ENCODE peak calls at places on chromosome 6, in six cellular contexts. L, B, I, R, Z and J are unnamed samples.

GRCh38 chr6:44104661-44105060 is 22.6 kb downstream of the MRPL14 start:
- DNase-seq in L (no peak), B (no peak), I (peak), R (no peak), Z (no peak), J (no peak)

GRCh38 chr6:107075951-107076381 is 39.3 kb downstream of the BEND3 start:
- DNase-seq in L (no peak), B (no peak), I (peak), R (no peak), Z (no peak), J (no peak)

GRCh38 chr6:167956983-167957492 is 40.4 kb upstream of the KIF25 start:
- DNase-seq in L (no peak), B (no peak), I (no peak), R (no peak), Z (no peak), J (no peak)

GRCh38 chr6:11766589-11767450 is 11.8 kb downstream of the ADTRP start:
- DNase-seq in L (no peak), B (no peak), I (peak), R (no peak), Z (peak), J (no peak)

GRCh38 chr6:109024784-109025183 is 69.9 kb downstream of the SESN1 start:
- DNase-seq in L (no peak), B (no peak), I (peak), R (no peak), Z (no peak), J (no peak)

GRCh38 chr6:29945421-29945820 is 3.1 kb downstream of the HLA-A start:
- DNase-seq in L (no peak), B (no peak), I (no peak), R (no peak), Z (no peak), J (no peak)

GRCh38 chr6:119171864-119172588 is 93.6 kb upstream of the FAM184A start:
- DNase-seq in L (no peak), B (no peak), I (no peak), R (no peak), Z (no peak), J (no peak)

GRCh38 chr6:68343901-68344300 is 291.2 kb upstream of the ADGRB3 start:
- DNase-seq in L (no peak), B (no peak), I (peak), R (peak), Z (peak), J (no peak)

GRCh38 chr6:14144678-14145113 is 27.1 kb downstream of the CD83 start:
- DNase-seq in L (peak), B (peak), I (peak), R (peak), Z (peak), J (peak)

GRCh38 chr6:139600919-139601470 is 226.5 kb upstream of the CITED2 start:
- DNase-seq in L (peak), B (no peak), I (no peak), R (no peak), Z (no peak), J (no peak)

GRCh38 chr6:149032599-149033405 is 284.7 kb upstream of the TAB2 start:
- DNase-seq in L (peak), B (no peak), I (peak), R (no peak), Z (peak), J (no peak)

GRCh38 chr6:135830452-135830851 is 21.0 kb upstream of the PDE7B start:
- DNase-seq in L (no peak), B (no peak), I (peak), R (no peak), Z (no peak), J (no peak)

DNA sequence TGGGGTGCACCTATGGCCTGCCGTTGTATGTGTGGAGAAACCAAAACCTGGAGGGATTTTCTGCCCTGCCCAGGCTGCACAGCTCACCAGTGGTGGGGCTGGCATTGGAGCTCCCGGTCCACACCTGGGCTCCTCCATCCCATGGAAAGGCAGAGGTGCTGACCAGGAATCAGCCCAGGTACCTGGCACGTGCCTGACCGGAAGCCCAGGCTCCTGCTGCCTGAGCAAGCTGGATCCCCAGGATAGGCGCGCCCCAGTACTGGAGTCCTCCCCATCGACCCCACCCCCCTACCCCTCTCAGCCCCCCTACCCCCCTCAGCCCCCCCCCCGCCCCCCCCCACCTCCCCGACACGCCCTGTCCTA is 39.9 kb upstream of the HMGA1 start:
- DNase-seq in L (no peak), B (no peak), I (no peak), R (no peak), Z (no peak), J (peak)
- H3K4me3 ChIP-seq in L (peak), B (peak), I (no peak), R (peak), Z (peak), J (peak)

GRCh38 chr6:37513576-37513975 is 13.9 kb upstream of the CCDC167 start:
- DNase-seq in L (no peak), B (no peak), I (no peak), R (no peak), Z (no peak), J (no peak)
- H3K4me3 ChIP-seq in L (no peak), B (no peak), I (no peak), R (no peak), Z (no peak), J (no peak)

GRCh38 chr6:31663087-31663960 is 1.5 kb downstream of the GPANK1 start:
- DNase-seq in L (no peak), B (no peak), I (peak), R (no peak), Z (no peak), J (no peak)
- H3K4me3 ChIP-seq in L (peak), B (peak), I (peak), R (peak), Z (peak), J (peak)

GRCh38 chr6:105985098-105985815 is 100.9 kb upstream of the PRDM1 start:
- DNase-seq in L (no peak), B (no peak), I (no peak), R (no peak), Z (peak), J (no peak)

GRCh38 chr6:105983763-105984162 is 102.4 kb upstream of the PRDM1 start:
- DNase-seq in L (no peak), B (no peak), I (no peak), R (no peak), Z (no peak), J (no peak)

GRCh38 chr6:105988321-105988720 is 97.8 kb upstream of the PRDM1 start:
- DNase-seq in L (no peak), B (no peak), I (no peak), R (no peak), Z (no peak), J (no peak)

GRCh38 chr6:105986998-105987397 is 99.1 kb upstream of the PRDM1 start:
- DNase-seq in L (no peak), B (no peak), I (no peak), R (no peak), Z (no peak), J (no peak)

GRCh38 chr6:105985816-105986632 is 100.1 kb upstream of the PRDM1 start:
- DNase-seq in L (no peak), B (no peak), I (no peak), R (peak), Z (no peak), J (no peak)
- H3K4me3 ChIP-seq in L (no peak), B (peak), I (peak), R (peak), Z (no peak), J (no peak)

DNA sequence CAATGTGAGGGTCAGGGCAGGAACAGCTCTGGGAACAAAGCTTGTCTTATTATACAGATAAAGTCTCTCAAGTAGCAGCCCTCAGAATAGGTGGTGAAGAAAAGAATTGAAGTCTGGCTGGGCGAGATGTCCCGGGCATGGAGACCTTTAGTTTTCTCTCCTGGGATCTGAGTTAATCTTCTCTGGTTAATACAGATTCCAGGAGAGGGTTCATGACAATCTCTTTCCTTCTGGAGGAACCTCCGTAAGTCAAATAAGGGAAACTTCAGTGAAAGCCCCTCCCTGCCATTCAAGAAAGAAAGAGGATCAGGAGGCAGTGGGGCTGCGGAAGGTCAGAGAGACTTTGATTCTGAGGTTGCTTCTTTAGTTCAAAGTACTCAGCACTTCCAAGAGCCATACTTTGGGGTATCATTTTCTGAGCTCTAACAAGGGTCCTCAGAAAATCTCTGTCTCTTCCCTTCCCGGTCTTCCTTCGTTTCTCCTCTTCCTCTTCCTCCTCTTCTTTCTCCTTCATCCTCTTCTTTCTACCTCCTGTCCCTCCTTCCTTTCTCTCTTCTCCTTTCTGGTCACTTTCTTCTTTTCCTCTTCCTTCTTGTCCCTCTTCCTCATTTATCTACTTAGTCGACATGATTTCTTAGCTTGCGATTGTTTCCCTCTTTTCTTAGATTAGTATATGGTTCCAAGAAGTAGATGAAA is 4.6 kb upstream of the ZNF184 start:
- DNase-seq in L (no peak), B (no peak), I (no peak), R (no peak), Z (no peak), J (no peak)
- H3K4me3 ChIP-seq in L (peak), B (peak), I (peak), R (peak), Z (no peak), J (no peak)

GRCh38 chr6:56374841-56375369 is 127.5 kb upstream of the COL21A1 start:
- DNase-seq in L (no peak), B (no peak), I (peak), R (peak), Z (no peak), J (no peak)

GRCh38 chr6:56368484-56368883 is 121.1 kb upstream of the COL21A1 start:
- DNase-seq in L (no peak), B (no peak), I (no peak), R (no peak), Z (no peak), J (no peak)

GRCh38 chr6:56370127-56370540 is 122.8 kb upstream of the COL21A1 start:
- DNase-seq in L (no peak), B (peak), I (peak), R (peak), Z (peak), J (peak)

GRCh38 chr6:56372621-56373020 is 125.2 kb upstream of the COL21A1 start:
- DNase-seq in L (no peak), B (no peak), I (peak), R (no peak), Z (no peak), J (no peak)

DNA sequence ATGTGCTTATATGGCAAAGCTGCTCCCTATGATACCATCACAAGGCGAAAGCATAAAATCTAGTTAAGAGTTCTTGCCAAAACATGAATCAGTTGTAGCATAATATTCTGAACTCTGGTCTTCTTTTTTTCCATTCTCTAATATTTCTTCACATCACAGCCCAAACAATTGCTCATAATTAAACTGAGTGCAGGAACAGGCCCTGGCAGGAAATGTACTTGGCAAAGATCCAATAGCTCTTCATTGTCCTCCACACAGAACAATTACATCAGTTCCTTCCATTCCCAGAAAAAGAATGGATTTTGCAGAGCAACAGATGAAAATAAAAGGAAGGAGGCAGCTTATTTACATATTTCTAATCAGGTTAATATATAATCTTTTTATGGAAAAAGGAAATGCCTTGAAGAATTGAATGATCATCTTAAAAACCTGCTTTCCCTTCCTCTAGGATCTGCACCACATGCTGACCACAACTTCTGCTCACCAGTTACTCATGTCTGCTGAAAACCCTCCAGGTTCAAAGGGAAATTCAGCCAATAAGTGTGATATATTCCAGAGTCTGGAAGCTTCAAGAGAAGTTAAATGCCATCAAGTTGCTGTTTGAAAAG is 123.3 kb upstream of the COL21A1 start:
- DNase-seq in L (no peak), B (no peak), I (peak), R (peak), Z (no peak), J (no peak)
- H3K4me3 ChIP-seq in L (no peak), B (no peak), I (no peak), R (no peak), Z (no peak), J (no peak)

GRCh38 chr6:3996349-3996748 is 82.6 kb downstream of the FAM217A start:
- DNase-seq in L (no peak), B (no peak), I (no peak), R (no peak), Z (no peak), J (no peak)

GRCh38 chr6:3999800-4000661 is 78.9 kb downstream of the FAM217A start:
- DNase-seq in L (no peak), B (no peak), I (no peak), R (no peak), Z (no peak), J (no peak)

GRCh38 chr6:3991941-3992340 is 87.0 kb downstream of the FAM217A start:
- DNase-seq in L (no peak), B (no peak), I (no peak), R (no peak), Z (no peak), J (no peak)

DNA sequence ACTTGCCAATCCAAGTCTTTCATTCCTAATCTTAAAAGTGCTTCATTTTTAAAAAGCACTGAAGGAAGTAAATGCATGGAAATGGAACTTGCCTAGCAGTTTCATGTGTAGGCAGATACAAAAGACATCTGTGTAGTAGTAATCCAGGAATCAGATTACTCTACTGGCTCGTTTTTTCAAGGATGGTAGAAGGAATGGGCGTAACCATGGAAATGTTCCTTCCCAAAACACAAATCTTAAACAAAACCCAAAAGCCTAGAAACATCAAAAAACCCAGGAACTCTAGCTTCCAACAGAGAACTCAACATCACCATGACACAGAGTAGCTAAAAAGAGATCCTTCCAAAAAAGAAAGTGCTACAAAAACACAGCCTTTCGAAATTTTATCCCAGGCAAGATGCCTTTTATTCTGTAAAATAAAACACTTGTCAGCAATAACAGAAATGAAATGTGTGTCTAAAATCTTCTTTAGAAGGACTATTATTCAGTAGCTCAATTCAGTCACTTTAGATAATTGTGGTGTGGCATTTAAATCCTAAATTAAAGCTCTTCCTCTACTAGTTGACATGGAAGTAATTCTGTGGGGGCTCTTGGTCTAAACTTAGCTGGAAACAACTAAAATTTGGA is 81.7 kb downstream of the FAM217A start:
- DNase-seq in L (no peak), B (no peak), I (peak), R (no peak), Z (no peak), J (no peak)
- H3K4me3 ChIP-seq in L (no peak), B (no peak), I (no peak), R (no peak), Z (no peak), J (no peak)

DNA sequence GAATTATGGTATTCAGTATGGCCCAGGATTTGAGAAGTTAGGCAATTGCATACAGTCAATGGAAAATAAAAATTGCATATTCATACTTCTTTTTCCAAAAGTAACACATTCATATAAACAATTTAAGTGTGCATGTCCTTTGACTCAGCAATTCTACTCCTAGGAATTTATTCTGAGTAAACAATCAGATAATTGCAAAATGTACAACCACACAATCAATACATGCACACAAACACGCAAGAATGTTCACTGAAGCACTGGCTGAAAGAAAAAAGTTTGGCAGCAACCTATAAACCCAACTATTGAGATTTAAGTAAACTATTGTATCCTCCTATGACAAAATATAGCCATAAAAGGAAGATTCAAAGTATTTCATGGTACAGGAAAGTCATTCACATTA is 1.6 kb downstream of the CYP39A1 start:
- DNase-seq in L (no peak), B (no peak), I (no peak), R (no peak), Z (no peak), J (no peak)
- H3K4me3 ChIP-seq in L (no peak), B (peak), I (peak), R (peak), Z (peak), J (peak)

GRCh38 chr6:5510734-5511133 is 249.4 kb downstream of the FARS2 start:
- DNase-seq in L (no peak), B (no peak), I (no peak), R (no peak), Z (no peak), J (no peak)

GRCh38 chr6:5510331-5510730 is 249.0 kb downstream of the FARS2 start:
- DNase-seq in L (no peak), B (no peak), I (no peak), R (no peak), Z (no peak), J (peak)

GRCh38 chr6:5512422-5512821 is 251.1 kb downstream of the FARS2 start:
- DNase-seq in L (no peak), B (no peak), I (no peak), R (no peak), Z (no peak), J (no peak)

GRCh38 chr6:5513393-5513792 is 252.1 kb downstream of the FARS2 start:
- DNase-seq in L (no peak), B (no peak), I (no peak), R (no peak), Z (no peak), J (no peak)

GRCh38 chr6:5511924-5512323 is 250.6 kb downstream of the FARS2 start:
- DNase-seq in L (no peak), B (no peak), I (peak), R (no peak), Z (no peak), J (no peak)
- H3K4me3 ChIP-seq in L (no peak), B (no peak), I (no peak), R (no peak), Z (no peak), J (no peak)